ENCODE peak calls at places on chromosomes 12 and 14, in ten cellular contexts. Q is tibial artery, O is lung, K is D721Med, X is DND-41, M is fibroblast of mammary gland, Y is epithelial cell of esophagus, B is astrocyte of the spinal cord, E is brain microvascular endothelial cell, J is fibroblast of pulmonary artery. W is an unnamed sample.

GRCh38 chr12:111154180-111154579 is 214.7 kb downstream of the PHETA1 start:
- DNase-seq in Q (no peak), O (no peak), K (no peak), X (no peak), M (peak), Y (no peak), B (no peak), E (no peak), J (no peak), W (no peak)

GRCh38 chr14:75040497-75040896 is 10.8 kb downstream of the MLH3 start:
- DNase-seq in Q (no peak), O (no peak), K (no peak), X (no peak), M (no peak), Y (no peak), B (no peak), E (no peak), J (no peak), W (no peak)

GRCh38 chr14:80223696-80224465 is 12.6 kb upstream of the DIO2 start:
- DNase-seq in Q (no peak), O (no peak), K (no peak), X (no peak), M (no peak), Y (peak), B (no peak), E (no peak), J (no peak), W (no peak)

GRCh38 chr14:73457935-73458218 is 469 bp downstream of the NUMB start:
- DNase-seq in Q (peak), O (peak), K (no peak), X (no peak), M (no peak), Y (peak), B (no peak), E (no peak), J (no peak), W (no peak)

GRCh38 chr14:84937449-84937848 is 592.5 kb upstream of the FLRT2 start:
- DNase-seq in Q (no peak), O (no peak), K (no peak), X (no peak), M (no peak), Y (no peak), B (no peak), E (no peak), J (no peak), W (no peak)

GRCh38 chr14:97408937-97409860 is 612.0 kb downstream of the VRK1 start:
- DNase-seq in Q (no peak), O (no peak), K (no peak), X (peak), M (no peak), Y (no peak), B (no peak), E (no peak), J (no peak), W (no peak)

GRCh38 chr12:131833896-131834641 is 5.9 kb downstream of the MMP17 start:
- DNase-seq in Q (no peak), O (no peak), K (no peak), X (peak), M (peak), Y (peak), B (peak), E (no peak), J (peak), W (peak)

GRCh38 chr12:109815874-109816617 is 17.2 kb downstream of the TRPV4 start:
- DNase-seq in Q (no peak), O (no peak), K (no peak), X (no peak), M (no peak), Y (no peak), B (no peak), E (no peak), J (no peak), W (no peak)

GRCh38 chr12:8709124-8709830 is 11.5 kb downstream of the RIMKLB start:
- DNase-seq in Q (peak), O (no peak), K (no peak), X (no peak), M (peak), Y (no peak), B (no peak), E (no peak), J (no peak), W (no peak)

GRCh38 chr12:79982371-79983062 is 47.6 kb upstream of the PPP1R12A start:
- DNase-seq in Q (no peak), O (no peak), K (no peak), X (no peak), M (no peak), Y (no peak), B (no peak), E (no peak), J (no peak), W (no peak)

GRCh38 chr12:4148418-4149056 is 125.0 kb upstream of the CCND2 start:
- DNase-seq in Q (peak), O (no peak), K (no peak), X (peak), M (no peak), Y (peak), B (no peak), E (no peak), J (no peak), W (no peak)

GRCh38 chr12:103986823-103987222 is 21.2 kb downstream of the TDG start:
- DNase-seq in Q (no peak), O (no peak), K (no peak), X (no peak), M (no peak), Y (no peak), B (peak), E (peak), J (peak), W (peak)

GRCh38 chr12:26492406-26492805 is 297.0 kb downstream of the SSPN start:
- DNase-seq in Q (no peak), O (no peak), K (no peak), X (no peak), M (no peak), Y (no peak), B (no peak), E (no peak), J (no peak), W (no peak)

GRCh38 chr12:130026608-130027176 is 122.9 kb upstream of the TMEM132D start:
- DNase-seq in Q (no peak), O (no peak), K (no peak), X (peak), M (peak), Y (peak), B (no peak), E (peak), J (no peak), W (no peak)

GRCh38 chr14:96121660-96122395 is 82.7 kb downstream of the C14orf132 start:
- DNase-seq in Q (no peak), O (no peak), K (no peak), X (no peak), M (peak), Y (no peak), B (no peak), E (peak), J (peak), W (peak)

GRCh38 chr14:99676657-99677056 is 7.4 kb upstream of the CYP46A1 start:
- DNase-seq in Q (no peak), O (no peak), K (no peak), X (no peak), M (peak), Y (no peak), B (no peak), E (no peak), J (no peak), W (no peak)

GRCh38 chr12:66275040-66275439 is 27.3 kb upstream of the HELB start:
- DNase-seq in Q (no peak), O (no peak), K (no peak), X (no peak), M (no peak), Y (no peak), B (no peak), E (no peak), J (no peak), W (no peak)

GRCh38 chr12:101963703-101964102 is 86.3 kb downstream of the DRAM1 start:
- DNase-seq in Q (no peak), O (no peak), K (no peak), X (no peak), M (no peak), Y (no peak), B (no peak), E (no peak), J (no peak), W (no peak)

GRCh38 chr12:11580125-11580751 is 69.2 kb upstream of the ETV6 start:
- DNase-seq in Q (peak), O (peak), K (no peak), X (no peak), M (peak), Y (peak), B (peak), E (peak), J (peak), W (peak)

GRCh38 chr14:23353433-23353780 is 720 bp upstream of the SLC22A17 start:
- DNase-seq in Q (no peak), O (no peak), K (no peak), X (no peak), M (no peak), Y (no peak), B (no peak), E (no peak), J (no peak), W (no peak)

GRCh38 chr14:74585406-74586335 is 26.4 kb downstream of the LTBP2 start:
- DNase-seq in Q (no peak), O (no peak), K (no peak), X (no peak), M (no peak), Y (no peak), B (no peak), E (no peak), J (no peak), W (no peak)

GRCh38 chr12:96104566-96104965 is 69.2 kb upstream of the LTA4H start:
- DNase-seq in Q (no peak), O (no peak), K (no peak), X (no peak), M (no peak), Y (no peak), B (no peak), E (no peak), J (no peak), W (no peak)

GRCh38 chr12:70321182-70321581 is 44.9 kb upstream of the KCNMB4 start:
- DNase-seq in Q (no peak), O (no peak), K (no peak), X (no peak), M (no peak), Y (no peak), B (no peak), E (no peak), J (no peak), W (no peak)

GRCh38 chr12:112979281-112979680 is 962 bp downstream of the OAS2 start:
- DNase-seq in Q (peak), O (no peak), K (no peak), X (peak), M (no peak), Y (peak), B (no peak), E (no peak), J (no peak), W (no peak)

GRCh38 chr14:72644038-72644437 is 249.9 kb downstream of the DPF3 start:
- DNase-seq in Q (no peak), O (no peak), K (no peak), X (no peak), M (no peak), Y (no peak), B (no peak), E (no peak), J (no peak), W (no peak)

GRCh38 chr14:20503905-20504304 is 1.4 kb upstream of the RNASE10 start:
- DNase-seq in Q (no peak), O (no peak), K (no peak), X (no peak), M (no peak), Y (no peak), B (no peak), E (no peak), J (no peak), W (no peak)

GRCh38 chr14:104692261-104692938 is 3.0 kb downstream of the INF2 start:
- DNase-seq in Q (no peak), O (no peak), K (no peak), X (no peak), M (no peak), Y (no peak), B (no peak), E (no peak), J (no peak), W (no peak)

DNA sequence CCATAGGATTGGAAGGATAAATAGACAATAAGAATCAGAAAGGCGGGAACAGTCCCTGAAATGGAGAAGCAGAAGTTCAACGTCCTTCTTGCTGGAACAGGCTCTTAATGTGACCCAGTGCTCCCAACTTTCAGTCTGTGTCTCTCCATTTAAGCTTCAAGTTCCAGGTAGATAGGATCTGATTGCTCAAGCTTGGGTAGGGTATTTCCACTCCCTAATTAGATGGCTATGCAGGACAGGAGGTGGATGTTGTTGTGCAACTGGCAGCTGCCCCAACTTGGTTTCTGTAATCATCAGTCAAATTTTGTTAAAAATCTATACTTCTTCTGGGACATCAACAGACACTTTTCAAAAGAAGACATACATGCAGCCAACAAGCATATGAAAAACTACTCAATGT is 266.2 kb downstream of the C12orf75 start:
- DNase-seq in Q (no peak), O (no peak), K (no peak), X (no peak), M (no peak), Y (peak), B (no peak), E (no peak), J (no peak), W (no peak)
- TF ChIP-seq CTCF in Q (no peak), O (no peak), K (no peak), X (no peak), M (no peak), Y (no peak), B (no peak), E (no peak), J (no peak), W (no peak)

DNA sequence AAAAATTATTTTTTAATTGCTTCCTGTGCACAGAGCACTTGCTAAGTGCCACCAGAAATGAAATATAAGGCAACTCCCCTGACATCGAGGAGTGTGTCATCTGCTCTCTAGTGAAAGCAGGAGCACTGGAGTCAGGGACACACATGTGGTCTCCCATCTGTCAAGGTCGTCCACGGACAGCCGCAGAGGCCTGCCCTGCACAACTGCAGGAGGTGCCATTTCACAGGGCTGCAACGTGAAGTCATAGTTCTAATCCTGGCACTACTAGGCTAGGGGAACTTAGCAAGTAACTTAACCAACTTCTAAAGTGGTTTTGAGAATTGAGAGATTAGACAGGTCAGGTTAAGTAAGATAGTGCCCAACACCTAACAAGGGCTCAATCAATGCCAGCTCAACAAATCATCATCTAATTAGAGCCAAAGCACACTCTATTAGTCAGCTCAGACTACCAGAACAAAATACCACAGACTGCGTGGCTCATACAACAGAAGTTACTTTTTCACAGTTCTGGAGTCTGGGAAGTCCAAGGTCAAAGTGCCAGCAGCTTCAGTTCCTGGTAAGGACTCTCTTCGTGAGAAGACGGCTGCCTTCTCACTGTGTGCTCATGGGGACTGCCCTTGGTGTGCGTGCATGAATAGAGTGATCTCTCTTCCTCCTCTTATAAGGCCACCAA is 30.7 kb downstream of the FOXN3 start:
- DNase-seq in Q (no peak), O (no peak), K (no peak), X (peak), M (peak), Y (peak), B (peak), E (peak), J (no peak), W (no peak)
- TF ChIP-seq CTCF in Q (no peak), O (no peak), K (no peak), X (no peak), M (no peak), Y (no peak), B (peak), E (no peak), J (no peak), W (no peak)

DNA sequence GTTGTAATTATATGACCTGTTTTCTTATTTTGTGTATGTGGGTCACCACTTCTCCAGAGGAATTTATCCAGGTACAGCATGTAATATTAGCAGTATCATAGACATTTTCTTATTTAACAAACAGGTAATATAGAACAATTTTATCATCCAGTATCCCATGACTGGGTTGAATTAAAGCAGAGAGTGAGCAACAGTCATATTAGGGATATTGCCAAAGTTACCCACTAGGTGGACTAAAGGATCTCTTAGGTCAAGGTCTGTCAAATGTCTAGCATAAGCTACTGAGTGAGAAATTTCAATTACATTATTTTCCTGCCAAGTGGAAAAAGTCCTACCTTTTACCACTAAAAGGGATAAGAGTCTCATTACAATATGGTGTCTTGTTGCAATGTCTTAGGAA is 62.1 kb upstream of the TRIM9 start:
- DNase-seq in Q (no peak), O (no peak), K (no peak), X (no peak), M (peak), Y (peak), B (no peak), E (no peak), J (peak), W (no peak)
- TF ChIP-seq CTCF in Q (no peak), O (no peak), K (peak), X (peak), M (peak), Y (peak), B (peak), E (peak), J (peak), W (peak)

DNA sequence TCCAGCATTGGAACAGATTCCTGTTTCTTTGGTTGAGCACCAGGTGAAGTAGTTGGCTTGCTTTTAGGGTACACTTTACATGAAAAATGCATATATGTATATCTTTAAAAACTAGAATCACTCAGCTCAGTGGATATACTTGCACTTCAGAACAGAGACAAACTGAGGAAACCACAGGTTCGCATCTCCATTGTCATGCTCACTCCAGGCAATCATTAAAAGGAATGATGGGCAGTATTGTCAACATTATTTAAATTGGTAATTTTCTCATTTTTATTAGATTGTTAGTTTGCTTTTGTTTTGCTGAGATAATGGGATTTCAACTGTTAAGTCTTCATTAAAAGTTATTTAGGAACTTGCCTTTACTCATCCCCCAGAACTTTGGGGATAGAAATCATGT is 71.0 kb upstream of the NELL2 start:
- DNase-seq in Q (no peak), O (no peak), K (no peak), X (no peak), M (no peak), Y (no peak), B (no peak), E (no peak), J (no peak), W (no peak)
- TF ChIP-seq CTCF in Q (no peak), O (no peak), K (no peak), X (no peak), M (no peak), Y (no peak), B (no peak), E (no peak), J (no peak), W (no peak)

GRCh38 chr12:58804749-58805148 is 115.6 kb downstream of the LRIG3 start:
- DNase-seq in Q (no peak), O (no peak), K (no peak), X (no peak), M (no peak), Y (peak), B (no peak), E (no peak), J (no peak), W (no peak)
- TF ChIP-seq CTCF in Q (no peak), O (no peak), K (peak), X (peak), M (peak), Y (peak), B (peak), E (peak), J (peak), W (peak)

GRCh38 chr12:74317078-74317581 is 220.5 kb upstream of the ATXN7L3B start:
- DNase-seq in Q (no peak), O (no peak), K (no peak), X (no peak), M (peak), Y (peak), B (peak), E (peak), J (peak), W (no peak)
- TF ChIP-seq CTCF in Q (no peak), O (no peak), K (peak), X (peak), M (peak), Y (peak), B (peak), E (peak), J (peak), W (no peak)

DNA sequence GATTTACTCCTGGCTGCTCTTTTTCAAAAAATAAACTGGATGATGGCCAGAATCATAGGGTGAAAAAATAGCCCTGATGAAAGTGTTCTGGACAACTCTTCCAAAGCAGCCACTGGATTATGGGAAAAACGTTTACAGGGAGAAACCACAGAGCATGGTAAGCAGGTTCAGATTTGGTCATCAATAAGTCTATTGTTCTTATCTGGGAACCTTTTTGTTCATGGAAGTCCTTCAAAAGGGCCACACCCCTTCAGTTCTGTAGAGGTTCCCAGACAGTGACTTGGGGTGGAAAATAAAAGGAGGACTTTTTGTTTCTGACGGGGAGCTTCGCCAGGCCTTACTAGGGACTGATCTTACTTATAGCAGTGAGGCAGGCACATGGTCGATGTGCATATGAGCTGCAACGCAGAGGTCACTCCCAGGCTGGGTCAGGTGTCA is 117.4 kb upstream of the SLC38A2 start:
- DNase-seq in Q (no peak), O (no peak), K (no peak), X (no peak), M (peak), Y (no peak), B (peak), E (no peak), J (no peak), W (no peak)
- TF ChIP-seq CTCF in Q (no peak), O (no peak), K (no peak), X (no peak), M (no peak), Y (no peak), B (no peak), E (no peak), J (no peak), W (no peak)

GRCh38 chr12:124567673-124568373 is 411 bp upstream of the NCOR2 start:
- DNase-seq in Q (peak), O (peak), K (peak), X (peak), M (peak), Y (peak), B (peak), E (peak), J (peak), W (peak)
- TF ChIP-seq CTCF in Q (no peak), O (no peak), K (no peak), X (peak), M (no peak), Y (no peak), B (peak), E (peak), J (no peak), W (no peak)

DNA sequence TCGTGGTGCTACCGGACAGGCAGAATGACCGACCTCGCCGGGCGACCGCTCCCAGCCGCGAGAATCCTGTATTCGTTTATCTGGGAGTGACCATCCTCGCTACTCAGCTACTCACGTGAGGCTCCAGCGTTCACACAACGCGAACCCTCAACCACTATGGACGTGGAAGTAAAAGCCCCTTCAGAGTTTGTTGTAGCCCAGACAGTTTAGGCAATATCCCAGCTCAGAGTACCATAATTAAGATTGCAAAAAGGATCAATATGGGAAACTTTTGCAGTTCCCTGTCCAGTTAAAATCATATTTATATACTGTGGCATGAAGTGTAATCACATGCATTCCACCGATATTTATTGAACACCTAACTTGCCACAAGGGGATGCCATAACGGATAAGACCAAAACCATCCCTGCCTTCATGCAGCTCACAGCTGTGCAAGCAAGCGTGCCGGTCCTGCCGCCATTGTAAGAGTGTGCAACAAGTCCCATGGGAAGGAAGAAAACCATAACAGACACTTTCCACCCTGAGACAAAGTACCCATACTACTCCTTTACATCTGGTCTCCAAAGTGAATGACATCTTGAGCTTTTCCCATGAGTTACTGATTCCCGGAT is 938 bp upstream of the MAX start:
- DNase-seq in Q (no peak), O (no peak), K (no peak), X (peak), M (peak), Y (no peak), B (no peak), E (peak), J (peak), W (peak)
- TF ChIP-seq CTCF in Q (no peak), O (no peak), K (peak), X (peak), M (peak), Y (peak), B (peak), E (peak), J (peak), W (peak)